ENCODE peak calls at places on chromosomes 5 and 9, in eight cellular contexts. One of them, this sample, is unnamed. For H3K9me3 and H3K36me3, the result is how much of the 10 kb centered on the place peaks cover.

GRCh38 chr5:42467981-42468524 is 44.8 kb downstream of the GHR start:
- DNase-seq in pancreas: no peak
- DNase-seq in effector memory CD4-positive, alpha-beta T cell: no peak
- DNase-seq in transverse colon: no peak
- DNase-seq in heart left ventricle: no peak
- DNase-seq in upper lobe of left lung: no peak
- DNase-seq in psoas muscle: no peak
- DNase-seq in right atrium auricular region: no peak
- DNase-seq in this sample: no peak

GRCh38 chr5:150801117-150801927 is 22.8 kb downstream of the SMIM3 start:
- DNase-seq in pancreas: peak
- DNase-seq in right atrium auricular region: no peak
- DNase-seq in heart left ventricle: peak
- DNase-seq in psoas muscle: no peak
- DNase-seq in transverse colon: peak
- DNase-seq in effector memory CD4-positive, alpha-beta T cell: no peak
- DNase-seq in upper lobe of left lung: no peak
- DNase-seq in this sample: peak

GRCh38 chr5:154793599-154794524 is 38.7 kb downstream of the LARP1 start:
- DNase-seq in transverse colon: no peak
- DNase-seq in right atrium auricular region: no peak
- DNase-seq in upper lobe of left lung: no peak
- DNase-seq in heart left ventricle: no peak
- DNase-seq in effector memory CD4-positive, alpha-beta T cell: no peak
- DNase-seq in psoas muscle: no peak
- DNase-seq in pancreas: no peak
- DNase-seq in this sample: no peak

GRCh38 chr5:64273276-64273675 is 107.6 kb downstream of the RNF180 start:
- DNase-seq in psoas muscle: no peak
- DNase-seq in transverse colon: no peak
- DNase-seq in right atrium auricular region: no peak
- DNase-seq in effector memory CD4-positive, alpha-beta T cell: no peak
- DNase-seq in pancreas: no peak
- DNase-seq in heart left ventricle: no peak
- DNase-seq in upper lobe of left lung: no peak
- DNase-seq in this sample: no peak

GRCh38 chr5:10288600-10289213 is 19.0 kb downstream of the CMBL start:
- DNase-seq in heart left ventricle: peak
- DNase-seq in upper lobe of left lung: peak
- DNase-seq in psoas muscle: peak
- DNase-seq in pancreas: peak
- DNase-seq in effector memory CD4-positive, alpha-beta T cell: no peak
- DNase-seq in right atrium auricular region: no peak
- DNase-seq in transverse colon: peak
- DNase-seq in this sample: no peak

GRCh38 chr9:86329649-86330048 is 24.6 kb downstream of the TUT7 start:
- DNase-seq in pancreas: no peak
- DNase-seq in psoas muscle: no peak
- DNase-seq in right atrium auricular region: no peak
- DNase-seq in effector memory CD4-positive, alpha-beta T cell: no peak
- DNase-seq in heart left ventricle: no peak
- DNase-seq in upper lobe of left lung: no peak
- DNase-seq in transverse colon: no peak
- DNase-seq in this sample: no peak

GRCh38 chr5:60638300-60638699 is 61.7 kb downstream of the DEPDC1B start:
- DNase-seq in transverse colon: no peak
- DNase-seq in psoas muscle: no peak
- DNase-seq in pancreas: no peak
- DNase-seq in upper lobe of left lung: no peak
- DNase-seq in heart left ventricle: no peak
- DNase-seq in effector memory CD4-positive, alpha-beta T cell: no peak
- DNase-seq in right atrium auricular region: no peak
- DNase-seq in this sample: no peak

GRCh38 chr5:4246447-4246846 is 650.8 kb downstream of the IRX1 start:
- DNase-seq in upper lobe of left lung: no peak
- DNase-seq in effector memory CD4-positive, alpha-beta T cell: no peak
- DNase-seq in pancreas: no peak
- DNase-seq in heart left ventricle: no peak
- DNase-seq in transverse colon: no peak
- DNase-seq in right atrium auricular region: no peak
- DNase-seq in psoas muscle: no peak
- DNase-seq in this sample: no peak

GRCh38 chr5:17381926-17382325 is 116.1 kb upstream of the TAF11L2 start:
- DNase-seq in right atrium auricular region: peak
- DNase-seq in psoas muscle: peak
- DNase-seq in heart left ventricle: peak
- DNase-seq in transverse colon: peak
- DNase-seq in pancreas: no peak
- DNase-seq in upper lobe of left lung: peak
- DNase-seq in effector memory CD4-positive, alpha-beta T cell: no peak
- DNase-seq in this sample: no peak

GRCh38 chr5:24491482-24491881 is 153.3 kb downstream of the CDH10 start:
- DNase-seq in right atrium auricular region: no peak
- DNase-seq in transverse colon: no peak
- DNase-seq in pancreas: no peak
- DNase-seq in upper lobe of left lung: no peak
- DNase-seq in effector memory CD4-positive, alpha-beta T cell: no peak
- DNase-seq in psoas muscle: no peak
- DNase-seq in heart left ventricle: no peak
- DNase-seq in this sample: no peak

GRCh38 chr5:179246227-179246626 is 99.0 kb downstream of the ADAMTS2 start:
- DNase-seq in upper lobe of left lung: no peak
- DNase-seq in right atrium auricular region: no peak
- DNase-seq in transverse colon: no peak
- DNase-seq in psoas muscle: no peak
- DNase-seq in heart left ventricle: no peak
- DNase-seq in effector memory CD4-positive, alpha-beta T cell: no peak
- DNase-seq in pancreas: no peak
- DNase-seq in this sample: no peak

GRCh38 chr9:105828596-105829213 is 134.4 kb downstream of the TMEM38B start:
- DNase-seq in effector memory CD4-positive, alpha-beta T cell: no peak
- DNase-seq in heart left ventricle: no peak
- DNase-seq in right atrium auricular region: no peak
- DNase-seq in upper lobe of left lung: no peak
- DNase-seq in pancreas: no peak
- DNase-seq in transverse colon: no peak
- DNase-seq in psoas muscle: no peak
- DNase-seq in this sample: no peak

DNA sequence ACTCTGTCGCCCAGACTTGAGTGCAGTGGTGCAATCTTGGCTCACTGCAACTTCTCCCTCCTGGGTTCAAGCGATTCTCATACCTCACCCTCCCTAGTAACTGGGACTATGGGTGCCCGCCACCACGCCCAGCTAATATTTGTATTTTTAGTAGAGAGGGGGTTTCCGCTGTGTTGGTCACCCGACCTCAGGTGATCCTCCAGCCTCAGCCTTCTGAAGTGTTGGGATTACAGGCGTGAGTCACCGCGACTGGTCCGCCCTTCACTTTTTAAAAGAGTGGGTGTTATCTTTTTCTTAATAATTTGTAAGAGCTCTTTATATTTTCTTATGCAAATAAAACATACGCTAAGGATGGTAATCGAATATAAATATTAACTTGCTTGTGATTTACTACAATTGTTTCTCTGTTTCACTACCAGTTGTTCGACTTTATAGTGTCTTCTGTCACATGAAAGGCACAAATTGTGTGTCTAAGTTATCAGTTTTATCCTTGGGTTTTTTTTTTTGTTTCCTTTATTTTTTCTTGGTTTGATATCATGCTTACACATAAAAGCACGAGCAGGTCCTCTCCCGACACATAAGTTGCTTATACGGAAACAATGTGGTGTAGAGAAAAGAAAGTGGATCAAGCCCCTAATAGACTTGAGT is 1.9 kb upstream of the GPBP1 start:
- DNase-seq in right atrium auricular region: no peak
- DNase-seq in effector memory CD4-positive, alpha-beta T cell: peak
- DNase-seq in heart left ventricle: no peak
- DNase-seq in upper lobe of left lung: peak
- DNase-seq in pancreas: no peak
- DNase-seq in psoas muscle: no peak
- DNase-seq in transverse colon: peak
- DNase-seq in this sample: no peak
- H3K4me3 ChIP-seq in right atrium auricular region: peak
- H3K4me3 ChIP-seq in effector memory CD4-positive, alpha-beta T cell: peak
- H3K4me3 ChIP-seq in heart left ventricle: peak
- H3K4me3 ChIP-seq in upper lobe of left lung: peak
- H3K4me3 ChIP-seq in pancreas: peak
- H3K4me3 ChIP-seq in psoas muscle: peak
- H3K4me3 ChIP-seq in transverse colon: peak
- H3K4me3 ChIP-seq in this sample: peak

GRCh38 chr9:137951597-137952490 is 74.3 kb downstream of the CACNA1B start:
- DNase-seq in heart left ventricle: no peak
- DNase-seq in transverse colon: no peak
- DNase-seq in pancreas: no peak
- DNase-seq in right atrium auricular region: no peak
- DNase-seq in effector memory CD4-positive, alpha-beta T cell: no peak
- DNase-seq in upper lobe of left lung: no peak
- DNase-seq in psoas muscle: no peak
- DNase-seq in this sample: no peak

GRCh38 chr9:137953683-137954438 is 76.3 kb downstream of the CACNA1B start:
- DNase-seq in transverse colon: no peak
- DNase-seq in psoas muscle: no peak
- DNase-seq in pancreas: no peak
- DNase-seq in upper lobe of left lung: no peak
- DNase-seq in heart left ventricle: no peak
- DNase-seq in effector memory CD4-positive, alpha-beta T cell: no peak
- DNase-seq in right atrium auricular region: no peak
- DNase-seq in this sample: no peak

GRCh38 chr9:137951107-137951506 is 73.5 kb downstream of the CACNA1B start:
- DNase-seq in upper lobe of left lung: no peak
- DNase-seq in pancreas: no peak
- DNase-seq in psoas muscle: no peak
- DNase-seq in right atrium auricular region: no peak
- DNase-seq in transverse colon: no peak
- DNase-seq in heart left ventricle: no peak
- DNase-seq in effector memory CD4-positive, alpha-beta T cell: no peak
- DNase-seq in this sample: no peak

GRCh38 chr9:137955224-137955570 is 77.6 kb downstream of the CACNA1B start:
- DNase-seq in pancreas: no peak
- DNase-seq in right atrium auricular region: no peak
- DNase-seq in heart left ventricle: no peak
- DNase-seq in transverse colon: no peak
- DNase-seq in effector memory CD4-positive, alpha-beta T cell: no peak
- DNase-seq in psoas muscle: no peak
- DNase-seq in upper lobe of left lung: no peak
- DNase-seq in this sample: no peak

GRCh38 chr9:137952976-137953666 is 75.5 kb downstream of the CACNA1B start:
- DNase-seq in transverse colon: no peak
- DNase-seq in right atrium auricular region: no peak
- DNase-seq in upper lobe of left lung: no peak
- DNase-seq in effector memory CD4-positive, alpha-beta T cell: no peak
- DNase-seq in pancreas: no peak
- DNase-seq in psoas muscle: no peak
- DNase-seq in heart left ventricle: no peak
- DNase-seq in this sample: no peak
- H3K9me3 ChIP-seq in transverse colon: under half
- H3K9me3 ChIP-seq in right atrium auricular region: under half
- H3K9me3 ChIP-seq in upper lobe of left lung: under half
- H3K9me3 ChIP-seq in effector memory CD4-positive, alpha-beta T cell: under half
- H3K9me3 ChIP-seq in pancreas: under half
- H3K9me3 ChIP-seq in psoas muscle: under half
- H3K9me3 ChIP-seq in heart left ventricle: under half
- H3K9me3 ChIP-seq in this sample: under half

DNA sequence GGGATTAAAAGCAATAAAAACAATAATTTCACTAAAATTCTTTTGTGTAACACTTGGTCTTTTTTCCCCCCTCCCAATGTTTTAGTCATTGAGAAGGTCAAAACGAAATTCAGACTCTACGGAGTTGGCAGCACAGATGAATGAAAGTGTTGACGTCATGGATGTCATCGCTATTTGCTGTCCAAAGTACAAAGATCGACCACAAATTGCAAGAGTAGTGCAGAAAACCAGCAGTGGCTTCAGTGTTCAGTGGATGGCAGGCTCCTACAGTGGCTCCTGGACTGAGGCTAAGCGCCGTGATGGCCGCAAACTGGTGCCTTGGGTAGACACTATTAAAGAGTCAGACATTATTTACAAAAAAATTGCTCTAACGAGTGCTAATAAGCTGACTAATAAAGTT is 184.7 kb downstream of the CPLANE1 start:
- DNase-seq in heart left ventricle: no peak
- DNase-seq in effector memory CD4-positive, alpha-beta T cell: no peak
- DNase-seq in right atrium auricular region: no peak
- DNase-seq in transverse colon: no peak
- DNase-seq in upper lobe of left lung: no peak
- DNase-seq in pancreas: no peak
- DNase-seq in psoas muscle: no peak
- DNase-seq in this sample: no peak
- H3K36me3 ChIP-seq in heart left ventricle: under half
- H3K36me3 ChIP-seq in effector memory CD4-positive, alpha-beta T cell: under half
- H3K36me3 ChIP-seq in right atrium auricular region: half or more
- H3K36me3 ChIP-seq in transverse colon: half or more
- H3K36me3 ChIP-seq in upper lobe of left lung: under half
- H3K36me3 ChIP-seq in pancreas: under half
- H3K36me3 ChIP-seq in psoas muscle: under half
- H3K36me3 ChIP-seq in this sample: under half

GRCh38 chr9:122213589-122214413 is 15.0 kb downstream of the LHX6 start:
- DNase-seq in transverse colon: peak
- DNase-seq in pancreas: peak
- DNase-seq in right atrium auricular region: no peak
- DNase-seq in psoas muscle: peak
- DNase-seq in effector memory CD4-positive, alpha-beta T cell: no peak
- DNase-seq in upper lobe of left lung: no peak
- DNase-seq in heart left ventricle: no peak
- DNase-seq in this sample: peak

GRCh38 chr9:122216138-122216797 is 12.5 kb downstream of the LHX6 start:
- DNase-seq in transverse colon: no peak
- DNase-seq in pancreas: no peak
- DNase-seq in right atrium auricular region: no peak
- DNase-seq in heart left ventricle: no peak
- DNase-seq in upper lobe of left lung: no peak
- DNase-seq in effector memory CD4-positive, alpha-beta T cell: no peak
- DNase-seq in psoas muscle: no peak
- DNase-seq in this sample: no peak

GRCh38 chr9:122215663-122216062 is 13.1 kb downstream of the LHX6 start:
- DNase-seq in heart left ventricle: no peak
- DNase-seq in psoas muscle: no peak
- DNase-seq in upper lobe of left lung: no peak
- DNase-seq in right atrium auricular region: no peak
- DNase-seq in pancreas: no peak
- DNase-seq in effector memory CD4-positive, alpha-beta T cell: no peak
- DNase-seq in transverse colon: no peak
- DNase-seq in this sample: no peak

GRCh38 chr9:122213102-122213588 is 15.6 kb downstream of the LHX6 start:
- DNase-seq in upper lobe of left lung: no peak
- DNase-seq in pancreas: no peak
- DNase-seq in right atrium auricular region: no peak
- DNase-seq in psoas muscle: no peak
- DNase-seq in heart left ventricle: no peak
- DNase-seq in transverse colon: no peak
- DNase-seq in effector memory CD4-positive, alpha-beta T cell: no peak
- DNase-seq in this sample: no peak

DNA sequence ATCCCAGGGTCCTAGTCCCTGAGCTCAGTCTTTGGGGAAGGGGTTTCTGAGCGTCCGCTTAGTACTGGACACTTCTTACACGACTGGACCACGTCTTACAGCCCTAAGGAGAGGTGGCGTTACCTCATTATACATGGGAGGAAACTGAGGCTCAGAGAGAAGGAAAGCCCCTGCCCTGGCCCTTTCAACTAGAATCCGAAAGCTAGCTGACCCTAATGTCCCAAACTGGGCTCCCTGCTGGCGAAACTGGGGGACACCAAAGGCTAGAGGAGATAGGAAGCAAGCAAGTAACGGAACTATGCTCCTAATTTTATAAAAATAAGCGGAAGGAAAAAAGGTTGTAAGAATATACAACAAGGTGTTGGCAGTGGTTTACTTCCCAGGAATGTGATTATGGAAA is 14.2 kb downstream of the LHX6 start:
- DNase-seq in right atrium auricular region: no peak
- DNase-seq in effector memory CD4-positive, alpha-beta T cell: no peak
- DNase-seq in pancreas: no peak
- DNase-seq in upper lobe of left lung: no peak
- DNase-seq in psoas muscle: no peak
- DNase-seq in transverse colon: no peak
- DNase-seq in heart left ventricle: no peak
- DNase-seq in this sample: no peak
- H3K4me3 ChIP-seq in right atrium auricular region: no peak
- H3K4me3 ChIP-seq in effector memory CD4-positive, alpha-beta T cell: peak
- H3K4me3 ChIP-seq in pancreas: no peak
- H3K4me3 ChIP-seq in upper lobe of left lung: peak
- H3K4me3 ChIP-seq in psoas muscle: peak
- H3K4me3 ChIP-seq in transverse colon: no peak
- H3K4me3 ChIP-seq in heart left ventricle: no peak
- H3K4me3 ChIP-seq in this sample: no peak